ENCODE peak calls at places on chromosomes 13 and 19, in four cellular contexts. One of them, this sample, is unnamed.

GRCh38 chr13:67033170-67033569 is 197.0 kb downstream of the PCDH9 start:
- DNase-seq in stimulated activated CD4-positive, alpha-beta T cell treated with anti-CD3 and anti-CD28 coated beads, Interleukin-4, amount 100 ng/mL, for 48 hours: no peak
- DNase-seq in right cardiac atrium: no peak
- DNase-seq in activated gamma-delta T cell: no peak
- DNase-seq in this sample: no peak

GRCh38 chr13:32426191-32426980 is 1.5 kb downstream of the N4BP2L1 start:
- DNase-seq in stimulated activated CD4-positive, alpha-beta T cell treated with anti-CD3 and anti-CD28 coated beads, Interleukin-4, amount 100 ng/mL, for 48 hours: peak
- DNase-seq in right cardiac atrium: no peak
- DNase-seq in activated gamma-delta T cell: no peak
- DNase-seq in this sample: no peak

GRCh38 chr13:41268764-41269163 is 5.4 kb upstream of the MTRF1 start:
- DNase-seq in stimulated activated CD4-positive, alpha-beta T cell treated with anti-CD3 and anti-CD28 coated beads, Interleukin-4, amount 100 ng/mL, for 48 hours: no peak
- DNase-seq in right cardiac atrium: no peak
- DNase-seq in activated gamma-delta T cell: no peak
- DNase-seq in this sample: no peak

GRCh38 chr19:44735011-44735410 is 13.5 kb upstream of the BCL3 start:
- DNase-seq in stimulated activated CD4-positive, alpha-beta T cell treated with anti-CD3 and anti-CD28 coated beads, Interleukin-4, amount 100 ng/mL, for 48 hours: no peak
- DNase-seq in right cardiac atrium: no peak
- DNase-seq in activated gamma-delta T cell: no peak
- DNase-seq in this sample: no peak

GRCh38 chr19:892243-892996 is 567 bp downstream of the MED16 start:
- DNase-seq in stimulated activated CD4-positive, alpha-beta T cell treated with anti-CD3 and anti-CD28 coated beads, Interleukin-4, amount 100 ng/mL, for 48 hours: no peak
- DNase-seq in right cardiac atrium: no peak
- DNase-seq in activated gamma-delta T cell: no peak
- DNase-seq in this sample: no peak

GRCh38 chr13:50129065-50129922 is 114.0 kb downstream of the KCNRG start:
- DNase-seq in stimulated activated CD4-positive, alpha-beta T cell treated with anti-CD3 and anti-CD28 coated beads, Interleukin-4, amount 100 ng/mL, for 48 hours: no peak
- DNase-seq in right cardiac atrium: peak
- DNase-seq in activated gamma-delta T cell: no peak
- DNase-seq in this sample: no peak

GRCh38 chr13:94731028-94731427 is 18.7 kb upstream of the SOX21 start:
- DNase-seq in stimulated activated CD4-positive, alpha-beta T cell treated with anti-CD3 and anti-CD28 coated beads, Interleukin-4, amount 100 ng/mL, for 48 hours: no peak
- DNase-seq in right cardiac atrium: no peak
- DNase-seq in activated gamma-delta T cell: no peak
- DNase-seq in this sample: no peak

GRCh38 chr13:52848455-52849190 is at the start of gene PCDH8:
- DNase-seq in stimulated activated CD4-positive, alpha-beta T cell treated with anti-CD3 and anti-CD28 coated beads, Interleukin-4, amount 100 ng/mL, for 48 hours: no peak
- DNase-seq in right cardiac atrium: peak
- DNase-seq in activated gamma-delta T cell: no peak
- DNase-seq in this sample: peak

GRCh38 chr19:13215572-13216380 is 65.6 kb downstream of the IER2 start:
- DNase-seq in stimulated activated CD4-positive, alpha-beta T cell treated with anti-CD3 and anti-CD28 coated beads, Interleukin-4, amount 100 ng/mL, for 48 hours: peak
- DNase-seq in right cardiac atrium: no peak
- DNase-seq in activated gamma-delta T cell: no peak
- DNase-seq in this sample: no peak

GRCh38 chr13:42401376-42401775 is 129.4 kb downstream of the AKAP11 start:
- DNase-seq in stimulated activated CD4-positive, alpha-beta T cell treated with anti-CD3 and anti-CD28 coated beads, Interleukin-4, amount 100 ng/mL, for 48 hours: no peak
- DNase-seq in right cardiac atrium: no peak
- DNase-seq in activated gamma-delta T cell: no peak
- DNase-seq in this sample: no peak